ENCODE peak calls at places on chromosome 22, in four cellular contexts. K is H1, E is heart left ventricle, V is MM.1S. S is an unnamed sample.

GRCh38 chr22:36113121-36113520 is 47.4 kb downstream of the APOL3 start:
- DNase-seq in E (no peak), K (no peak), V (no peak), S (no peak)

GRCh38 chr22:20106205-20106848 is 9.6 kb upstream of the RANBP1 start:
- DNase-seq in E (peak; percentile 60), V (no peak), K (no peak), S (no peak)

GRCh38 chr22:24554316-24555159 is at the start of gene GUCD1:
- DNase-seq in K (no peak), E (peak; percentile 66), V (peak; percentile 52), S (peak; percentile 61)

GRCh38 chr22:24969588-24970301 is 17.2 kb downstream of the KIAA1671 start:
- DNase-seq in K (no peak), V (no peak), E (no peak), S (no peak)

GRCh38 chr22:29167032-29167911 is 38.4 kb upstream of the EMID1 start:
- DNase-seq in E (peak; percentile 29), V (peak; percentile 85), K (no peak), S (no peak)

GRCh38 chr22:23818541-23818940 is 20.3 kb downstream of the DERL3 start:
- DNase-seq in E (no peak), K (no peak), V (no peak), S (no peak)

GRCh38 chr22:46390652-46391301 is 55.3 kb downstream of the TRMU start:
- DNase-seq in E (peak; percentile 76), K (no peak), V (no peak), S (peak; percentile 75)

GRCh38 chr22:21000215-21000986 is 1.5 kb downstream of the THAP7 start:
- DNase-seq in E (no peak), K (no peak), V (no peak), S (no peak)

GRCh38 chr22:48179571-48180546 is 1417.4 kb downstream of the TBC1D22A start:
- DNase-seq in K (no peak), V (no peak), E (no peak), S (no peak)

GRCh38 chr22:36659762-36660509 is 43.6 kb downstream of the CACNG2 start:
- DNase-seq in V (no peak), K (no peak), E (peak; percentile 94), S (peak; percentile 57)

GRCh38 chr22:17268501-17269223 is 49.4 kb upstream of the ADA2 start:
- DNase-seq in E (no peak), K (no peak), V (no peak), S (peak; percentile 76)

GRCh38 chr22:23084453-23085350 is 14.4 kb downstream of the GNAZ start:
- DNase-seq in K (no peak), V (no peak), E (no peak), S (no peak)

GRCh38 chr22:28802595-28803087 is 2.3 kb upstream of the XBP1 start:
- DNase-seq in V (peak; percentile 68), E (no peak), K (no peak), S (peak; percentile 42)

GRCh38 chr22:23883658-23884057 is 10.5 kb upstream of the MIF start:
- DNase-seq in E (no peak), V (no peak), K (no peak), S (no peak)

GRCh38 chr22:41290262-41291221 is 4.6 kb upstream of the RANGAP1 start:
- DNase-seq in E (peak; percentile 28), K (peak; percentile 58), V (no peak), S (peak; percentile 68)

DNA sequence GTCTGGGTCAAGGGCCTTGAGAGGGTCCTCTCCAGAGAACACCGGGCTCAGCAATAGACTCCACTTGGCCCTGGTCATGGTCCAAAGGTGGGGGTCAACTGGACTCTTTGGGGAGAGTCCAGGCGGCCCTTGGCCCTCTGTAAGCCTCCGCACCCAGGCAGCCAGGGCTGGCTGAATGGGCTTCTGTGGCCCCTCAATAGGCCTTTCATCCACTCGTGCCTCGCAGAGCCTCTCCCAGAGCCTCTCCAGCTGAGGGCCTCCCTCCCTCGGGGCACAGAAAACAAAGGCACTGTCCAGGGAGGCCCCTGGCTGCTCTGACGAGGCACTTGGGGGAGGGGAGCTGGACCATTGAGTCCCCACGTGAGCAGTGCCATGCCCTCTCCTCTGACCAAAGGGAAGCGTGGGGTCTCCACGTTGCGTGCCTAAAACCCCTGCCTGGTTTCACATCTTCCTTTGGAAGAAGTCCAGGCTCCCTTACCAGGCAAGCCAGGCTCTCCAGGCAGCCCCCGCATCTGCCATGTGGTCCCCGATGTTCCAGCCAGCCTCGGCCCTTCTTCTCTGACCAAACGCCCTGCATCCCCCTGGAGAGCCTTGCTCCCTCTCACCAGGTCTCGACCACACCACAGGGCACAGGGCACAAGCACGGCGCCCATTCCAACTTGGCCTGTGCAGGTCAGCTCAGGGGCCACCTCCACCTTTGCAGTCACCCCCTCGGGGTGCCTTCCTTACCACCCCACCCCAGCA is 15.5 kb downstream of the KIAA0930 start:
- DNase-seq in V (no peak), K (no peak), E (no peak), S (peak; percentile 63)
- H3K36me3 ChIP-seq in V (no peaks in the 10 kb centered on the region), K (no peaks in the 10 kb centered on the region), E (no peaks in the 10 kb centered on the region), S (no peaks in the 10 kb centered on the region)

GRCh38 chr22:39421691-39422090 is 22.1 kb downstream of the TAB1 start:
- DNase-seq in K (no peak), E (no peak), V (no peak), S (no peak)
- H3K36me3 ChIP-seq in K (peaks cover 9% of the 10 kb centered on the region), E (peaks cover 15% of the 10 kb centered on the region), V (peaks cover 15% of the 10 kb centered on the region), S (peaks cover 25% of the 10 kb centered on the region)

DNA sequence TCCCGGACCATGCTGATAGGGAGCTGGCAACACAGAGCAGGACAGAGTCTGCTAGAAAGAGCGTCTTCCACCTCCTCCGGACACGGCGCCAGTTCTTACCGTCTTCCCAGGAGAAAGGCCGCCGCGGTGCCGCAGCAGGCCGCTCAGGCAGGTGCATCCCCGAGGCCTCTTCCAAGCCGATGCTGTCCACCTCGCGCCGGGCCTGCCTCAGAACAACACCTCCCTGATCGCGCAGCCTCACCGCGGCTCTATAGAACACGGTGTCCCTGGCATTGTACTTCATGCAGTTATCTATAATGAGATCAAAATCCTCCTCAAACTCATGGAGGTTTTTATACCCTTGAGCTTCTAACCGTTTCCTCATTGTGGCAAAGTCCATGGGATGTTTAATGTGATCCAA is 30.0 kb downstream of the BRD1 start:
- DNase-seq in V (no peak), K (no peak), E (no peak), S (no peak)
- H3K36me3 ChIP-seq in V (peaks cover 19% of the 10 kb centered on the region), K (peaks cover 16% of the 10 kb centered on the region), E (peaks cover 23% of the 10 kb centered on the region), S (peaks cover 24% of the 10 kb centered on the region)

GRCh38 chr22:32702421-32702820 is 99.1 kb upstream of the TIMP3 start:
- DNase-seq in K (no peak), E (no peak), V (no peak), S (no peak)

GRCh38 chr22:32710896-32711295 is 90.6 kb upstream of the TIMP3 start:
- DNase-seq in V (no peak), K (no peak), E (no peak), S (no peak)

GRCh38 chr22:32707971-32708370 is 93.5 kb upstream of the TIMP3 start:
- DNase-seq in V (no peak), E (no peak), K (no peak), S (no peak)

GRCh38 chr22:32708835-32709234 is 92.7 kb upstream of the TIMP3 start:
- DNase-seq in E (peak; percentile 70), K (no peak), V (no peak), S (no peak)

DNA sequence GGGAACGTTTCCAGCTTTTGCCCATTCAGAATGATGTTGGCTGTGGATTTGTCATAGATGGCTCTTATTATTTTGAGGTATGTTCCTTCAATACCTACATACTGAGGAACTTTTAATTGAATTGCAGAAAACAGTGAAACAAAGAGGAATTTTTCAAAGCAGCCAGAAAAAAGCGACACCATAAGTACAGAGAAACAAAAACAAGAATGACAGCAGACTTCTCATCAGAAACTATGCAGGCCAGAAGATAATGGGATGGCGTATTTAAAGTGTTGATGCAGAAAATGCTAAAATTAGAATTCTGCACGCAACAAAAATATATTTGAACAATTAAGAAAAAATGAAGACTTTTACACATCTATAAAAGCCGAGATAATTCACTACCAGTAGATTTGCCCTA is 95.4 kb upstream of the TIMP3 start:
- DNase-seq in V (no peak), K (no peak), E (no peak), S (no peak)
- H3K36me3 ChIP-seq in V (no peaks in the 10 kb centered on the region), K (no peaks in the 10 kb centered on the region), E (no peaks in the 10 kb centered on the region), S (no peaks in the 10 kb centered on the region)

DNA sequence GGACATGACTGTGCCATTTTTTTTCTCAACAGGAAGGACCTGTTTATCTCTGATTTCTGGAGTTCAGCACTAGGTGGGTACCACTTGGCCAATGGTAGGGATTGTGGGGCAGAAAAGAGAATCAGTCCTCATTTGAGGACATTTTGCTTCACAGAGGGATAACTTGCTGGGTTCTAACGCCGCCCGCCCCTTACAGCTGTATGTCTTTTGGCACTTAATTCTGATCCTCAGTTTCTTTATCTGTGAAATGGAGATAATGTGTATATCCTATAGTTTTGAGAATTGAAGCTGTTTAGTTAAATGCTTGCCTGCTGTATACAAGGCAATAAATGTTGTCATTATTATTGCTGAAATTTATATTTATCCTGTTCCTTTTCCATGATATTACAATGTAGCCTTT is 2.3 kb downstream of the SRRD start:
- DNase-seq in E (no peak), V (no peak), K (no peak), S (no peak)
- H3K36me3 ChIP-seq in E (peaks cover 12% of the 10 kb centered on the region), V (peaks cover 2% of the 10 kb centered on the region), K (peaks cover 14% of the 10 kb centered on the region), S (peaks cover 25% of the 10 kb centered on the region)

GRCh38 chr22:26004477-26004876 is 164.8 kb upstream of the SEZ6L start:
- DNase-seq in E (no peak), K (no peak), V (no peak), S (no peak)

GRCh38 chr22:26008587-26008986 is 160.7 kb upstream of the SEZ6L start:
- DNase-seq in E (no peak), K (no peak), V (no peak), S (no peak)
- H3K36me3 ChIP-seq in E (no peaks in the 10 kb centered on the region), K (no peaks in the 10 kb centered on the region), V (no peaks in the 10 kb centered on the region), S (no peaks in the 10 kb centered on the region)

DNA sequence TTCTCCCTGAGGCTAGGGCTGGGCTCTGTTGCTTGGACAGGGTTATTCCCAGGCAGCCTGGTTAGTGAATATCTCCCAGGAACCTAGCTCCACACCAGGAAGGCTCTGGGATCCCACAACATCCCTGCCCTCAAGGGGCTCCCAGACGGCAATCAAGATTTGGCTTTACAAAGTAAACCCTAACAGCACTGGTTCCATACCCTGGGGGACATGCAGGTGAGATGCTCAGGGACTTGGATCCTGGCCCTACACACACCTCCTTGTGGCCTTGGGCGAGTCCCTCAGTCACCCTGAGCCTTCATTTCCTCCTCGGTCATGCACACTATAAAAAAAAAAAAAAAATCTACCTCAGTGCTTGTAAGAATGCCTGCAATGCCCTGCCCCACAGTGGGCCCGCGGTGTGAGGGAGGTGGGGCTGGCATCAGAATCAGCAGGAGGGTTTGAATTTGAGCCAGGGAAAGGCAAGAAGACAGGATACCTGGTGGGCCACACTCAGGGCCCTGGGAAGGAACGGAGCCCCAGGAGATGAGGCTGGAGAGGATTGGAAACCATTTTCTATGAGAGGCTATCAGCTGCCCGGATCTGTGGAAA is 86.3 kb downstream of the MORC2 start:
- DNase-seq in K (no peak), E (no peak), V (no peak), S (no peak)
- H3K36me3 ChIP-seq in K (no peaks in the 10 kb centered on the region), E (no peaks in the 10 kb centered on the region), V (no peaks in the 10 kb centered on the region), S (no peaks in the 10 kb centered on the region)

GRCh38 chr22:22074634-22075381 is 92.2 kb upstream of the TOP3B start:
- DNase-seq in E (no peak), V (no peak), K (no peak), S (no peak)

GRCh38 chr22:22072169-22072836 is 89.7 kb upstream of the TOP3B start:
- DNase-seq in E (no peak), V (no peak), K (no peak), S (no peak)

GRCh38 chr22:22075382-22076163 is 93.0 kb upstream of the TOP3B start:
- DNase-seq in K (no peak), E (no peak), V (no peak), S (no peak)

GRCh38 chr22:22076361-22076760 is 93.8 kb upstream of the TOP3B start:
- DNase-seq in K (no peak), V (no peak), E (no peak), S (no peak)

GRCh38 chr22:22073769-22074561 is 91.4 kb upstream of the TOP3B start:
- DNase-seq in V (no peak), E (no peak), K (no peak), S (no peak)
- H3K36me3 ChIP-seq in V (no peaks in the 10 kb centered on the region), E (no peaks in the 10 kb centered on the region), K (no peaks in the 10 kb centered on the region), S (no peaks in the 10 kb centered on the region)